ENCODE peak calls at places on chromosomes 7 and 10, in ten cellular contexts. U is progenitor cell of endocrine pancreas, Q is COR-L47, R is mucosa of gallbladder, G is left lobe of liver, W is tibial nerve, Y is cardiac muscle cell, D is SK-N-SH, F is psoas muscle, K is NCI-H1436. T is an unnamed sample.
A peak's percentile ranks its signal among the peaks of the same experiment; 100 is the strongest.

GRCh38 chr10:130656582-130657133 is 520.5 kb downstream of the GLRX3 start:
- DNase-seq in Y (no peak), G (no peak), F (no peak), K (no peak), R (no peak), U (no peak), D (no peak), W (no peak), Q (no peak), T (no peak)

GRCh38 chr7:18958627-18959026 is 158.8 kb downstream of the TWIST1 start:
- DNase-seq in R (no peak), U (no peak), G (no peak), K (no peak), Q (no peak), Y (no peak), D (no peak), W (no peak), F (no peak), T (no peak)

GRCh38 chr7:137904826-137905225 is 58.1 kb upstream of the DGKI start:
- DNase-seq in Q (no peak), D (peak; percentile 26), K (no peak), R (no peak), G (no peak), W (no peak), U (no peak), Y (peak; percentile 78), F (no peak), T (no peak)

GRCh38 chr7:34322841-34323240 is 335.2 kb upstream of the NPSR1 start:
- DNase-seq in W (no peak), R (no peak), F (no peak), U (no peak), Q (no peak), K (no peak), Y (no peak), G (no peak), D (no peak), T (no peak)

GRCh38 chr7:100546868-100547800 is 8.1 kb downstream of the AGFG2 start:
- DNase-seq in Q (peak; percentile 82), F (no peak), U (no peak), Y (no peak), W (no peak), K (no peak), R (no peak), G (no peak), D (no peak), T (no peak)

GRCh38 chr10:6928531-6929080 is 348.5 kb upstream of the PRKCQ start:
- DNase-seq in Y (no peak), Q (no peak), K (no peak), U (no peak), G (no peak), W (no peak), D (no peak), F (no peak), R (no peak), T (no peak)

GRCh38 chr7:127591189-127591588 is 2.3 kb upstream of the FSCN3 start:
- DNase-seq in G (no peak), K (no peak), Y (no peak), F (no peak), D (no peak), Q (no peak), W (no peak), U (no peak), R (no peak), T (no peak)

GRCh38 chr7:139536158-139536557 is 12.7 kb downstream of the CLEC2L start:
- DNase-seq in Y (no peak), W (no peak), R (no peak), Q (no peak), K (no peak), G (no peak), D (no peak), F (no peak), U (no peak), T (no peak)

GRCh38 chr10:68665841-68666240 is 55.2 kb upstream of the CCAR1 start:
- DNase-seq in F (no peak), D (no peak), W (no peak), U (no peak), Y (no peak), G (no peak), R (no peak), Q (no peak), K (no peak), T (no peak)

T was measured in Peyer's patch.